ENCODE peak calls at places on chromosomes 11 and 22, in four cellular contexts. One of them, this sample, is unnamed.

GRCh38 chr11:17923213-17923612 is 89.6 kb downstream of the SERGEF start:
- DNase-seq in H1: no peak
- DNase-seq in H9: no peak
- DNase-seq in IMR-90: no peak
- DNase-seq in this sample: no peak

GRCh38 chr11:99343117-99343516 is 322.4 kb downstream of the CNTN5 start:
- DNase-seq in H1: no peak
- DNase-seq in H9: no peak
- DNase-seq in IMR-90: no peak
- DNase-seq in this sample: no peak

GRCh38 chr22:46764779-46765485 is 2.5 kb downstream of the TBC1D22A start:
- DNase-seq in H1: no peak
- DNase-seq in H9: no peak
- DNase-seq in IMR-90: no peak
- DNase-seq in this sample: no peak

GRCh38 chr11:47552086-47552580 is 799 bp downstream of the CELF1 start:
- DNase-seq in H1: peak
- DNase-seq in H9: peak
- DNase-seq in IMR-90: peak
- DNase-seq in this sample: no peak

GRCh38 chr11:36702330-36703054 is 104.5 kb upstream of the RAG2 start:
- DNase-seq in H1: no peak
- DNase-seq in H9: peak
- DNase-seq in IMR-90: peak
- DNase-seq in this sample: peak

GRCh38 chr11:94993400-94993943 is 20.0 kb downstream of the KDM4D start:
- DNase-seq in H1: no peak
- DNase-seq in H9: no peak
- DNase-seq in IMR-90: no peak
- DNase-seq in this sample: no peak

GRCh38 chr11:58900479-58901420 is 38.5 kb upstream of the GLYATL1 start:
- DNase-seq in H1: peak
- DNase-seq in H9: peak
- DNase-seq in IMR-90: peak
- DNase-seq in this sample: peak

GRCh38 chr11:114183041-114183511 is 113.1 kb upstream of the NNMT start:
- DNase-seq in H1: no peak
- DNase-seq in H9: no peak
- DNase-seq in IMR-90: no peak
- DNase-seq in this sample: no peak

GRCh38 chr11:84819561-84819960 is 807.6 kb downstream of the DLG2 start:
- DNase-seq in H1: no peak
- DNase-seq in H9: no peak
- DNase-seq in IMR-90: no peak
- DNase-seq in this sample: peak

GRCh38 chr11:86672007-86672621 is at the start of gene ME3:
- DNase-seq in H1: peak
- DNase-seq in H9: peak
- DNase-seq in IMR-90: peak
- DNase-seq in this sample: peak

GRCh38 chr11:86673055-86673843 is 833 bp upstream of the ME3 start:
- DNase-seq in H1: no peak
- DNase-seq in H9: no peak
- DNase-seq in IMR-90: no peak
- DNase-seq in this sample: no peak

GRCh38 chr11:86669424-86669823 is 3.0 kb downstream of the ME3 start:
- DNase-seq in H1: no peak
- DNase-seq in H9: no peak
- DNase-seq in IMR-90: no peak
- DNase-seq in this sample: no peak

GRCh38 chr11:86670179-86670578 is 2.2 kb downstream of the ME3 start:
- DNase-seq in H1: no peak
- DNase-seq in H9: no peak
- DNase-seq in IMR-90: peak
- DNase-seq in this sample: no peak

DNA sequence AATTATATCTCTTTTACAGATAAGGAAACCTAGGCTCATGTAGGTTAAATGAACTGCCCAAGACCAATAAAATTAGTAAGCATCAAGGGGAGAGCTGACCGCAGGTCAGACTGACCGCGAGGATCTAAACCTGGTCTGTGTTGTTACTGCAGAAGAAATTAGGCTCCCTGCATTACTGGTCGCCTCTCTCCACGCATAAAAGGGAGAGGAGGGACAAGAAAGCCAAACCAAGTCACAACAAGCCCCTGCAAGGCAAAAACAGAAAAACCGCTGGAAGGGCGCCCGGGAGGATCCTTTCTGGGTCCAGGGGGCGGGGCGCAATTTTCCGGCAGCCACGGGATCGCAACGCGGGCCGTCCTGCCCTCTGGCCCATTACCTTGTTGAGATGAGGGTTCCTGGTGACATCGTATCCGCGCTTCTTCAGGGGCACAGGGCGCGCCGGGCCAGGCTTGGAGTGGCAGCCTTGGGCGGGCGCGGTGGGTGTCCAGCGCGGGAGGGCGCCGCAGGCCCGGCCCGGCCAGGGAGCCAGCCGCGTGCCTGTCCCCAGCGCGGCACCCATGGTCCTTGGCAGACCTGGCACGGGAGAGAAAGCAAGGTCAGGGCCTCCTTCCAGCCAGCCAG is 920 bp downstream of the ME3 start:
- DNase-seq in H1: peak
- DNase-seq in H9: peak
- DNase-seq in IMR-90: no peak
- DNase-seq in this sample: no peak
- H2BK120ac ChIP-seq in H1: no peak
- H2BK120ac ChIP-seq in H9: no peak
- H2BK120ac ChIP-seq in IMR-90: peak
- H2BK120ac ChIP-seq in this sample: peak

DNA sequence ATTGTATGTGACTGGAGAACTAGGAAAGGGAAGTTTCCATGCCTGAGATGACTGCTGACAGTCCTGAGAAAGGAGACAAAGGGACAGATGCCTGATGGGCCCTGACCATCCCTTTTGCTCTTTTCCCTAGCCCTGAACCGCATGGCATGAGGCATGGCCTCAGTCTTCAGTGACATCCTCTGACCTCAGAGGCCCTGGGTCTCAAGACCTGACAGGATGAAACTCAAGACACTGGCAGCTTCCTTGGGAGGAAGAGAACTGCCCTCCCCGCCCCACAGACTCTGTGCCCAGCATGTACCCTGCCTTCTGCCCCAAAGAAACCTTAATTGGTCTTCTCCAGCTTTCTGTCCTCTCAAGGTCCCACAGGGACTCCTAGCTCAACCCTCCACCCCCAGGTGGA is 444.1 kb downstream of the SOX6 start:
- DNase-seq in H1: no peak
- DNase-seq in H9: no peak
- DNase-seq in IMR-90: no peak
- DNase-seq in this sample: no peak
- H2BK120ac ChIP-seq in H1: no peak
- H2BK120ac ChIP-seq in H9: no peak
- H2BK120ac ChIP-seq in IMR-90: peak
- H2BK120ac ChIP-seq in this sample: no peak

DNA sequence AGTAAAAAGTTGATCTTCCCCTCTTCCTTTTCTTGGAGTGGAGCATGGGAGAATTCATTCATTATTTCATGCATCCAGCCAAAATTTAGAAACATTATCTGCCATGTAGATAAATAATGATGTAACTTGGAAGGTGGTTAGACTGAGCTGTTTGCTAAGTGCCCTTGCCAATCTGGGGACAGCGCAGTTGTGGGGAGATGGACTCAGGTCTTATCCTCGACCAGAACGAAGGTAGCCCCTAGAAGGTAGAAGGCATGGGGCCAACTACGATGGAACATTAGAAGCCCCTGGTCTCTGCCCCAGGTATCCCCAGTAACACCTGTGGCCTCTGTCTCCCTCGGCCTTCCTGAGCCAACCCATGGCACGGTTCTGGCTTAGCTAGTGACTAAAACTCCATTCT is 53.0 kb upstream of the TIMP3 start:
- DNase-seq in H1: no peak
- DNase-seq in H9: no peak
- DNase-seq in IMR-90: no peak
- DNase-seq in this sample: no peak
- H2BK120ac ChIP-seq in H1: no peak
- H2BK120ac ChIP-seq in H9: no peak
- H2BK120ac ChIP-seq in IMR-90: no peak
- H2BK120ac ChIP-seq in this sample: no peak

GRCh38 chr11:63769719-63770443 is 1.3 kb upstream of the ZFTA start:
- DNase-seq in H1: peak
- DNase-seq in H9: peak
- DNase-seq in IMR-90: no peak
- DNase-seq in this sample: peak

GRCh38 chr11:63769044-63769718 is 606 bp upstream of the ZFTA start:
- DNase-seq in H1: peak
- DNase-seq in H9: no peak
- DNase-seq in IMR-90: no peak
- DNase-seq in this sample: peak

GRCh38 chr11:63766501-63767270 is 1.9 kb downstream of the ZFTA start:
- DNase-seq in H1: no peak
- DNase-seq in H9: no peak
- DNase-seq in IMR-90: no peak
- DNase-seq in this sample: no peak

GRCh38 chr11:63767415-63768231 is 952 bp downstream of the ZFTA start:
- DNase-seq in H1: peak
- DNase-seq in H9: peak
- DNase-seq in IMR-90: peak
- DNase-seq in this sample: peak

DNA sequence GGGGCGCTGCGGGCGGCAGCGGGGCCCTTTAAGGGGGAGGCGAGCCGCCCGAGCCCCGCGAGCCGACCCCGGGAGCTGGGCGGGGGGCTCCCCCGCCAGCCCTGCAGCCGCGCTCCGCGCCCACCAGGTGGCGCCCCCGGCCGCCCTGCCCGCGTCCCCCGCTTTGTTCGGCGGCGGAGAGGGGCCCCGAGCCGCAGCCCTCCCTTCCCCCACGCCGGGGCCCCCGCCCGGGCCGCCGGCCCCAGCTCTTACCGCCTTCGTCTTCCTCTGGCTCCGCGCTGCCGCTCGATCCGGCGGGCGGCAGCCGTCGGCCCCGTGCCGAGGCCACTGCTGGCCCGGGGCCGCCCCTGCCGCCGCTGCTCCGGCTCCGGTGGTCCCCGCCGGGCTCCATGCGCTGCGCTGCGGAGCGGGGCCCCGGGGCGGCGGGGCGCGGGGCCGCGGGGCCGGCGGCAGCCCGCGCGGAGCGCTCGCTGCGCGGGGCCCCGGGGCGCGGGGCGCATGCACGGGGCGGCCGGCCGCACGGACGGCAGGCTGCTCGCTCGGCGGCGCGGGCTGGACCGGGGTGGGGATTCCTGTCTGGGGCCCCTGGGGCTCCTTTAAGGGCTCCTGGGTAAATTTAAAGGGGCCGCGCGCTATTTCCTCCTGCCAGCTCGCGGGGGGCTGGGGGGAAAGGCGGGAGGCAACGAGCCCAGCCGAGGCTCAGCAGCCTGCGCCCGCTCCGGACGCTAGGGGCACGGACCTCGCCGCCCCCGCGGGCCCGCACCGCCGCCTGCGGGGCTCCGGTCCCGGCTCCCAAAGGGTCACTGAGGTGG is at the start of gene ZFTA:
- DNase-seq in H1: peak
- DNase-seq in H9: peak
- DNase-seq in IMR-90: peak
- DNase-seq in this sample: peak
- H2BK120ac ChIP-seq in H1: no peak
- H2BK120ac ChIP-seq in H9: no peak
- H2BK120ac ChIP-seq in IMR-90: no peak
- H2BK120ac ChIP-seq in this sample: no peak

GRCh38 chr11:16173798-16174197 is 182.5 kb downstream of the SOX6 start:
- DNase-seq in H1: no peak
- DNase-seq in H9: no peak
- DNase-seq in IMR-90: no peak
- DNase-seq in this sample: no peak
- H2BK120ac ChIP-seq in H1: no peak
- H2BK120ac ChIP-seq in H9: no peak
- H2BK120ac ChIP-seq in IMR-90: no peak
- H2BK120ac ChIP-seq in this sample: no peak

GRCh38 chr11:73315288-73316020 is 7.4 kb downstream of the ARHGEF17 start:
- DNase-seq in H1: no peak
- DNase-seq in H9: no peak
- DNase-seq in IMR-90: no peak
- DNase-seq in this sample: no peak
- H2BK120ac ChIP-seq in H1: no peak
- H2BK120ac ChIP-seq in H9: no peak
- H2BK120ac ChIP-seq in IMR-90: peak
- H2BK120ac ChIP-seq in this sample: no peak